ENCODE peak calls at places on chromosomes 11 and 22, in ten cellular contexts. H is caudate nucleus, J is AG04450, C is pancreas, X is upper lobe of left lung, V is gastrocnemius medialis, B is ovary, P is RWPE2, U is fibroblast of lung, Y is RWPE1. F is an unnamed sample.
A peak's percentile ranks its signal among the peaks of the same experiment; 100 is the strongest.

GRCh38 chr11:122042981-122043380 is 73.0 kb downstream of the BLID start:
- DNase-seq in H (no peak), J (no peak), C (no peak), X (no peak), V (no peak), B (no peak), P (no peak), U (no peak), Y (no peak), F (no peak)

GRCh38 chr11:20565236-20565635 is 34.2 kb upstream of the SLC6A5 start:
- DNase-seq in H (no peak), J (no peak), C (no peak), X (no peak), V (no peak), B (no peak), P (no peak), U (no peak), Y (no peak), F (no peak)

GRCh38 chr11:117010808-117011540 is 87.3 kb downstream of the SIK3 start:
- DNase-seq in H (no peak), J (peak; percentile 52), C (no peak), X (no peak), V (no peak), B (no peak), P (no peak), U (peak; percentile 96), Y (peak; percentile 92), F (no peak)

GRCh38 chr11:46290598-46291309 is 13.3 kb downstream of the CREB3L1 start:
- DNase-seq in H (no peak), J (peak; percentile 98), C (peak; percentile 85), X (no peak), V (peak; percentile 69), B (peak; percentile 92), P (peak; percentile 88), U (peak; percentile 96), Y (no peak), F (no peak)

GRCh38 chr11:99687320-99687719 is 666.6 kb downstream of the CNTN5 start:
- DNase-seq in H (no peak), J (no peak), C (no peak), X (no peak), V (no peak), B (no peak), P (no peak), U (no peak), Y (no peak), F (no peak)

GRCh38 chr22:43263645-43264514 is 76.9 kb upstream of the TTLL12 start:
- DNase-seq in H (no peak), J (peak; percentile 15), C (peak; percentile 57), X (no peak), V (no peak), B (peak; percentile 85), P (peak; percentile 77), U (peak; percentile 91), Y (peak; percentile 59), F (no peak)

GRCh38 chr11:93648168-93648567 is 13.3 kb upstream of the CEP295 start:
- DNase-seq in H (no peak), J (no peak), C (no peak), X (no peak), V (no peak), B (no peak), P (no peak), U (peak; percentile 13), Y (no peak), F (no peak)

GRCh38 chr11:27700351-27701261 is at the start of gene BDNF:
- DNase-seq in H (no peak), J (no peak), C (no peak), X (peak; percentile 84), V (no peak), B (no peak), P (peak; percentile 49), U (peak; percentile 63), Y (peak; percentile 50), F (no peak)

GRCh38 chr11:12625438-12626071 is 48.7 kb upstream of the TEAD1 start:
- DNase-seq in H (no peak), J (peak; percentile 92), C (no peak), X (no peak), V (no peak), B (no peak), P (no peak), U (peak; percentile 94), Y (peak; percentile 25), F (no peak)

GRCh38 chr22:43476341-43476740 is 64.5 kb downstream of the MPPED1 start:
- DNase-seq in H (no peak), J (no peak), C (no peak), X (no peak), V (no peak), B (no peak), P (no peak), U (no peak), Y (no peak), F (no peak)

GRCh38 chr11:67673902-67674301 is 521 bp downstream of the ALDH3B2 start:
- DNase-seq in H (no peak), J (no peak), C (no peak), X (no peak), V (no peak), B (no peak), P (no peak), U (no peak), Y (no peak), F (no peak)

GRCh38 chr11:75896843-75897419 is 81.9 kb downstream of the UVRAG start:
- DNase-seq in H (no peak), J (peak; percentile 7), C (no peak), X (no peak), V (no peak), B (no peak), P (no peak), U (peak; percentile 40), Y (peak; percentile 31), F (no peak)

GRCh38 chr11:110704210-110704864 is 7.9 kb downstream of the ARHGAP20 start:
- DNase-seq in H (no peak), J (no peak), C (no peak), X (no peak), V (no peak), B (no peak), P (no peak), U (no peak), Y (no peak), F (no peak)

GRCh38 chr22:29973269-29973668 is 90.3 kb downstream of the MTMR3 start:
- DNase-seq in H (no peak), J (no peak), C (no peak), X (no peak), V (no peak), B (no peak), P (no peak), U (no peak), Y (no peak), F (no peak)
- H3K27ac ChIP-seq in H (no peak overlapping the region), J (no peak overlapping the region), C (no peak overlapping the region), X (no peak overlapping the region), V (no peak overlapping the region), B (no peak overlapping the region), P (no peak overlapping the region), U (no peak overlapping the region), Y (no peak overlapping the region), F (no peak overlapping the region)

DNA sequence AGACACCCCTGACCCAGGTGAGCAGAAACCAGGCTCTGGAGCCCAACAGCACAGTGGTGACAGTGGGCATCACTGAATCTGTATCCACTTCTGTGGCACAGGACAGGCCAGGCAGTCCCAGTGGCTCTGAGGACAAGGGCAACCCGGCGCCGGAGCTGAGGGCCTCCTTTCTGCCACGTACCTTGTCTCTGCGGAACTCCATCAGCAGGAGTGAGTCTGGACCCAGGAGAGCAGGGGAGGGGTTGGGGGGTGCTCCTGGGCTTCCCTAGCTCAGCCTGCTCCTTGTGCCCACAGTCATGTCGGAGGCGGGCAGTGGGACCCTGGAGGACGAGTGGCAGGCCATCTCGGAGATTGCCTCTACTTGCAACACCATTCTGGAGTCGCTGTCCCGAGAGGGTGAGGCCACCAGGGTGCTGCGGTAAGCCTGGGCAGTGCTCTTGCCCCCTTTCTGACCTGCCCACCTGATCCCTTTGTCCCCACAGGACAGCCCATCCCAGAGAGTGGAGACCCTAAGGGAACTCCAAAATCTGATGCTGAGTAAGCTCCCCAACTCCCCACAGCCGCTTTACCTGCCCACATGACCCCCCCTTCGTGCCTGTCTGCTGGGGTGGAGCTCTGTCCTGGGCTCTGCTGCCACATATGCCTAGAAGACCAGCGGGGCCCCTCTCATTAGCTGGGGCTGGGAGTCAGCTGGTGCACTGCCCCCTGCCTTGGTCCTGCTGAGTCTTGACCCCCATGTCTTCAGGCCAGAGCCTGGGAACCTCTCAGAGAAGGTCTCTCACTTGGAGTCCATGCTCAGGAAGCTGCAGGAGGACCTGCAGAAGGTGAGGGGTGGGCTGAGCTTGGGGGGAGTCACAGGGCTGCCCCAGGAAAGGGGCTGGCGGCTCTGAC is 12.0 kb downstream of the SIPA1 start:
- DNase-seq in H (no peak), J (no peak), C (peak; percentile 35), X (no peak), V (no peak), B (peak; percentile 45), P (peak; percentile 51), U (no peak), Y (no peak), F (no peak)
- H3K27ac ChIP-seq in H (no peak overlapping the region), J (no peak overlapping the region), C (no peak overlapping the region), X (peak overlapping the region; percentile 93), V (peak overlapping the region; percentile 94), B (peak overlapping the region; percentile 98), P (peak overlapping the region; percentile 68), U (no peak overlapping the region), Y (peak overlapping the region; percentile 95), F (no peak overlapping the region)

GRCh38 chr11:94801866-94802460 is 33.8 kb downstream of the AMOTL1 start:
- DNase-seq in H (no peak), J (no peak), C (no peak), X (no peak), V (peak; percentile 77), B (no peak), P (no peak), U (no peak), Y (no peak), F (no peak)

GRCh38 chr11:94796863-94797262 is 28.7 kb downstream of the AMOTL1 start:
- DNase-seq in H (no peak), J (no peak), C (no peak), X (no peak), V (no peak), B (no peak), P (no peak), U (peak; percentile 22), Y (no peak), F (no peak)

GRCh38 chr11:94802501-94802900 is 34.3 kb downstream of the AMOTL1 start:
- DNase-seq in H (no peak), J (no peak), C (no peak), X (no peak), V (no peak), B (no peak), P (no peak), U (no peak), Y (no peak), F (no peak)

GRCh38 chr11:94800394-94800793 is 32.2 kb downstream of the AMOTL1 start:
- DNase-seq in H (no peak), J (no peak), C (peak; percentile 47), X (no peak), V (no peak), B (peak; percentile 74), P (no peak), U (peak; percentile 24), Y (no peak), F (no peak)

GRCh38 chr11:94799726-94800125 is 31.6 kb downstream of the AMOTL1 start:
- DNase-seq in H (no peak), J (no peak), C (no peak), X (peak; percentile 37), V (no peak), B (no peak), P (no peak), U (no peak), Y (no peak), F (no peak)
- H3K27ac ChIP-seq in H (no peak overlapping the region), J (no peak overlapping the region), C (peak overlapping the region; percentile 22), X (no peak overlapping the region), V (peak overlapping the region; percentile 91), B (no peak overlapping the region), P (no peak overlapping the region), U (no peak overlapping the region), Y (no peak overlapping the region), F (peak overlapping the region; percentile 15)

GRCh38 chr11:73384871-73385692 is 8.9 kb downstream of the RELT start:
- DNase-seq in H (no peak), J (no peak), C (no peak), X (peak; percentile 86), V (no peak), B (no peak), P (no peak), U (no peak), Y (no peak), F (no peak)
- H3K27ac ChIP-seq in H (peak overlapping the region; percentile 79), J (no peak overlapping the region), C (peak overlapping the region; percentile 44), X (peak overlapping the region; percentile 85), V (peak overlapping the region; percentile 99), B (no peak overlapping the region), P (peak overlapping the region; percentile 27), U (no peak overlapping the region), Y (peak overlapping the region; percentile 93), F (no peak overlapping the region)

F was measured in thoracic aorta.